ENCODE peak calls at places on chromosomes 5 and 9, in four cellular contexts. K is prostate gland, H is DND-41, U is right lobe of liver. S is an unnamed sample.

GRCh38 chr5:145478651-145479050 is 356.5 kb downstream of the PRELID2 start:
- DNase-seq in K (no peak), H (no peak), U (no peak), S (no peak)

GRCh38 chr5:35803221-35803651 is 53.5 kb upstream of the IL7R start:
- DNase-seq in K (no peak), H (peak; percentile 57), U (peak; percentile 46), S (no peak)

GRCh38 chr9:108580021-108580439 is 275.8 kb downstream of the ACTL7B start:
- DNase-seq in K (peak; percentile 59), H (no peak), U (no peak), S (no peak)

GRCh38 chr5:139561655-139562451 is 714 bp downstream of the UBE2D2 start:
- DNase-seq in K (no peak), H (peak; percentile 53), U (peak; percentile 68), S (no peak)

GRCh38 chr5:9348296-9348996 is 197.4 kb downstream of the SEMA5A start:
- DNase-seq in K (no peak), H (no peak), U (no peak), S (no peak)

GRCh38 chr5:92421937-92422336 is 1038.8 kb upstream of the ARRDC3 start:
- DNase-seq in K (no peak), H (no peak), U (no peak), S (no peak)

GRCh38 chr5:95841914-95842812 is 19.6 kb upstream of the GLRX start:
- DNase-seq in K (no peak), H (no peak), U (no peak), S (no peak)

GRCh38 chr9:132238992-132239391 is 77.1 kb downstream of the NTNG2 start:
- DNase-seq in K (no peak), H (no peak), U (no peak), S (no peak)

GRCh38 chr9:130039504-130040147 is 3.4 kb downstream of the FNBP1 start:
- DNase-seq in K (no peak), H (no peak), U (no peak), S (peak; percentile 65)

GRCh38 chr5:142955628-142956027 is 185.5 kb downstream of the ARHGAP26 start:
- DNase-seq in K (no peak), H (no peak), U (no peak), S (no peak)

GRCh38 chr9:92535940-92536850 is at the start of gene ECM2:
- DNase-seq in K (no peak), H (no peak), U (peak; percentile 56), S (no peak)

GRCh38 chr5:157326440-157327023 is 60.6 kb downstream of the CYFIP2 start:
- DNase-seq in K (no peak), H (no peak), U (no peak), S (no peak)

GRCh38 chr9:131769361-131769760 is 29.5 kb upstream of the RAPGEF1 start:
- DNase-seq in K (no peak), H (no peak), U (no peak), S (no peak)

GRCh38 chr5:98768160-98769005 is 5.1 kb upstream of the RGMB start:
- DNase-seq in K (no peak), H (peak; percentile 42), U (peak; percentile 48), S (no peak)

GRCh38 chr5:5266296-5266695 is 126.2 kb downstream of the ADAMTS16 start:
- DNase-seq in K (no peak), H (no peak), U (no peak), S (no peak)

GRCh38 chr9:126587187-126588185 is 26.2 kb upstream of the LMX1B start:
- DNase-seq in K (no peak), H (no peak), U (no peak), S (no peak)

GRCh38 chr9:114303977-114304376 is 18.9 kb upstream of the ORM1 start:
- DNase-seq in K (no peak), H (no peak), U (peak; percentile 30), S (no peak)

GRCh38 chr5:21663082-21663481 is 1190.1 kb downstream of the CDH12 start:
- DNase-seq in K (no peak), H (no peak), U (no peak), S (no peak)

GRCh38 chr5:149114403-149115312 is 26.6 kb upstream of the ABLIM3 start:
- DNase-seq in K (peak; percentile 68), H (peak; percentile 40), U (peak; percentile 66), S (no peak)

GRCh38 chr5:150436141-150436680 is 13.3 kb downstream of the RPS14 start:
- DNase-seq in K (peak; percentile 90), H (peak; percentile 89), U (peak; percentile 88), S (peak; percentile 89)

GRCh38 chr5:55226934-55227737 is at the start of gene MCIDAS:
- DNase-seq in K (peak; percentile 59), H (peak; percentile 32), U (peak; percentile 53), S (no peak)

GRCh38 chr9:133340256-133340655 is 4.3 kb upstream of the SURF6 start:
- DNase-seq in K (no peak), H (no peak), U (no peak), S (no peak)

GRCh38 chr9:5587024-5587423 is 41.9 kb upstream of the RIC1 start:
- DNase-seq in K (no peak), H (no peak), U (no peak), S (no peak)

GRCh38 chr9:124726886-124727285 is 44.2 kb downstream of the NR6A1 start:
- DNase-seq in K (no peak), H (no peak), U (no peak), S (no peak)

GRCh38 chr5:171221931-171222330 is 87.1 kb upstream of the TLX3 start:
- DNase-seq in K (no peak), H (no peak), U (no peak), S (no peak)

GRCh38 chr5:134136771-134137170 is 22.3 kb downstream of the TCF7 start:
- DNase-seq in K (no peak), H (no peak), U (peak; percentile 31), S (peak; percentile 5)

GRCh38 chr5:132764051-132764450 is 13.0 kb downstream of the SEPTIN8 start:
- DNase-seq in K (no peak), H (no peak), U (no peak), S (no peak)

GRCh38 chr5:132761321-132762240 is 14.4 kb downstream of the CCNI2 start:
- DNase-seq in K (no peak), H (no peak), U (no peak), S (no peak)

GRCh38 chr5:132760601-132761317 is 13.5 kb downstream of the CCNI2 start:
- DNase-seq in K (no peak), H (no peak), U (no peak), S (no peak)

GRCh38 chr5:132763369-132764036 is 13.5 kb downstream of the SEPTIN8 start:
- DNase-seq in K (no peak), H (no peak), U (no peak), S (no peak)

DNA sequence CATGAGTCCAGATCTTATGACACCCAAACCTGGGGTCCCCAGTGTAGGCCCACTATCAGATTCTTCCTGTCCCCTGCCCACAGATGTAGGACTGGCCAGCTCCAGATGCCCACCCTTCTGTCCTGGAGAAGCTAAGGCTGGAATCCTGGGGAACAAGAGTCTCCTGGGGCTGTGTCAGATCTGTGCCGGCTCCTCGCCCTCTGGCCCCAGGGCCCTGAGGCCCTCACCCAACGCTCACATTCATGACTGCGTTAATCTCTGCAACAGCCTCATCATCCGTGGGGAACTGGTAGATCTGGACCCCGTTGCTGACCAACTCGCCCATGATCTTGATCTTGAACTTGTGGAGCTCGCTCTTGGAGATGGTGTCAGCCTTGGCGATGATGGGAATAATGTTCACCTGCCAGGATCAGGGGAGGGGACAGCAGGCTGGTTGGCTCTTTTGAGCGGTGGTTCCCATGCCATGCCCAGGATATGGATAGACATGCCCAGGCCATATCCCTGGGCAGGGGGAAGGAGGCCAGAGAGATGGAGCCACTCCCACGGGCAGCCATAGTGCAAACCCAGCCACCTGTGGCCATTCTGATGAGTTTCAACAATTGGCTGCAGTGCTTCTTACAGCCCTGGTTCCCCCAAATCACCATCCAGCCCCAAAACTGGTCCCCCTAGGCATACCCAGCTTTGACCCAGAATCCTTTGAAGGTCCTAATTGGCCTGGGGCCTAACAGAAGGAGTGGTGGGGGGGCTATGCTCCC is 14.6 kb downstream of the SEPTIN8 start:
- DNase-seq in K (no peak), H (no peak), U (no peak), S (peak; percentile 17)
- H3K4me1 ChIP-seq in K (no peaks in the 10 kb centered on the region), H (no peaks in the 10 kb centered on the region), U (no peaks in the 10 kb centered on the region), S (no peaks in the 10 kb centered on the region)

GRCh38 chr5:66252849-66253248 is 108.7 kb downstream of the SREK1 start:
- DNase-seq in K (no peak), H (no peak), U (no peak), S (no peak)
- H3K4me3 ChIP-seq in K (no peak overlapping the region), H (no peak overlapping the region), U (no peak overlapping the region), S (no peak overlapping the region)

GRCh38 chr9:2494571-2494970 is 127.0 kb upstream of the VLDLR start:
- DNase-seq in K (no peak), H (no peak), U (no peak), S (no peak)

GRCh38 chr9:2493578-2493977 is 128.0 kb upstream of the VLDLR start:
- DNase-seq in K (no peak), H (no peak), U (no peak), S (no peak)

GRCh38 chr9:2496934-2497333 is 124.7 kb upstream of the VLDLR start:
- DNase-seq in K (no peak), H (no peak), U (no peak), S (no peak)

GRCh38 chr9:2496160-2496559 is 125.4 kb upstream of the VLDLR start:
- DNase-seq in K (no peak), H (no peak), U (no peak), S (no peak)

GRCh38 chr9:2495221-2496005 is 126.2 kb upstream of the VLDLR start:
- DNase-seq in K (no peak), H (no peak), U (no peak), S (no peak)
- H3K4me1 ChIP-seq in K (no peaks in the 10 kb centered on the region), H (no peaks in the 10 kb centered on the region), U (no peaks in the 10 kb centered on the region), S (no peaks in the 10 kb centered on the region)

GRCh38 chr5:177320879-177321278 is 9.2 kb upstream of the MXD3 start:
- DNase-seq in K (no peak), H (no peak), U (no peak), S (no peak)
- H3K4me3 ChIP-seq in K (no peak overlapping the region), H (no peak overlapping the region), U (no peak overlapping the region), S (no peak overlapping the region)